ENCODE peak calls at places on chromosomes 16 and 17, in eight cellular contexts. One of them, this sample, is unnamed. For H3K4me1, the result is how much of the 10 kb centered on the place peaks cover.

GRCh38 chr17:39969375-39969774 is 6.6 kb downstream of the GSDMA start:
- DNase-seq in breast epithelium: no peak
- DNase-seq in body of pancreas: no peak
- DNase-seq in aorta: no peak
- DNase-seq in pancreas: no peak
- DNase-seq in esophagus squamous epithelium: no peak
- DNase-seq in A673: no peak
- DNase-seq in neuronal stem cell: no peak
- DNase-seq in this sample: no peak

GRCh38 chr16:55632259-55632658 is 23.5 kb upstream of the SLC6A2 start:
- DNase-seq in breast epithelium: no peak
- DNase-seq in A673: no peak
- DNase-seq in body of pancreas: no peak
- DNase-seq in neuronal stem cell: no peak
- DNase-seq in aorta: no peak
- DNase-seq in esophagus squamous epithelium: no peak
- DNase-seq in pancreas: no peak
- DNase-seq in this sample: no peak

GRCh38 chr16:10080031-10080772 is 102.0 kb downstream of the GRIN2A start:
- DNase-seq in esophagus squamous epithelium: no peak
- DNase-seq in breast epithelium: peak
- DNase-seq in body of pancreas: peak
- DNase-seq in aorta: peak
- DNase-seq in pancreas: peak
- DNase-seq in A673: peak
- DNase-seq in neuronal stem cell: no peak
- DNase-seq in this sample: no peak

GRCh38 chr16:66481943-66482390 is 54.9 kb downstream of the BEAN1 start:
- DNase-seq in aorta: no peak
- DNase-seq in breast epithelium: peak
- DNase-seq in pancreas: no peak
- DNase-seq in body of pancreas: no peak
- DNase-seq in esophagus squamous epithelium: no peak
- DNase-seq in neuronal stem cell: no peak
- DNase-seq in A673: no peak
- DNase-seq in this sample: no peak

GRCh38 chr17:79127534-79128135 is 53.0 kb downstream of the ENGASE start:
- DNase-seq in A673: no peak
- DNase-seq in body of pancreas: no peak
- DNase-seq in esophagus squamous epithelium: no peak
- DNase-seq in pancreas: no peak
- DNase-seq in breast epithelium: no peak
- DNase-seq in aorta: no peak
- DNase-seq in neuronal stem cell: no peak
- DNase-seq in this sample: no peak

GRCh38 chr16:73365010-73365409 is 317.1 kb upstream of the ZFHX3 start:
- DNase-seq in breast epithelium: no peak
- DNase-seq in esophagus squamous epithelium: no peak
- DNase-seq in pancreas: peak
- DNase-seq in A673: peak
- DNase-seq in neuronal stem cell: no peak
- DNase-seq in body of pancreas: peak
- DNase-seq in aorta: no peak
- DNase-seq in this sample: no peak

GRCh38 chr17:37088459-37088858 is 139.7 kb downstream of the AATF start:
- DNase-seq in A673: no peak
- DNase-seq in esophagus squamous epithelium: no peak
- DNase-seq in aorta: no peak
- DNase-seq in pancreas: no peak
- DNase-seq in body of pancreas: no peak
- DNase-seq in breast epithelium: no peak
- DNase-seq in neuronal stem cell: no peak
- DNase-seq in this sample: no peak

GRCh38 chr16:87924937-87925670 is 11.2 kb downstream of the CA5A start:
- DNase-seq in esophagus squamous epithelium: no peak
- DNase-seq in aorta: no peak
- DNase-seq in A673: peak
- DNase-seq in pancreas: no peak
- DNase-seq in body of pancreas: peak
- DNase-seq in neuronal stem cell: no peak
- DNase-seq in breast epithelium: peak
- DNase-seq in this sample: peak

GRCh38 chr16:1317479-1318267 is 8.2 kb downstream of the UBE2I start:
- DNase-seq in A673: no peak
- DNase-seq in pancreas: no peak
- DNase-seq in breast epithelium: no peak
- DNase-seq in neuronal stem cell: no peak
- DNase-seq in aorta: no peak
- DNase-seq in esophagus squamous epithelium: no peak
- DNase-seq in body of pancreas: no peak
- DNase-seq in this sample: no peak

GRCh38 chr16:6864670-6865069 is 468.0 kb upstream of the RBFOX1 start:
- DNase-seq in esophagus squamous epithelium: no peak
- DNase-seq in aorta: no peak
- DNase-seq in breast epithelium: no peak
- DNase-seq in A673: no peak
- DNase-seq in pancreas: no peak
- DNase-seq in neuronal stem cell: no peak
- DNase-seq in body of pancreas: no peak
- DNase-seq in this sample: no peak

GRCh38 chr16:9125658-9126492 is 34.4 kb downstream of the HAPSTR1 start:
- DNase-seq in body of pancreas: no peak
- DNase-seq in A673: no peak
- DNase-seq in breast epithelium: no peak
- DNase-seq in esophagus squamous epithelium: no peak
- DNase-seq in pancreas: no peak
- DNase-seq in aorta: no peak
- DNase-seq in neuronal stem cell: no peak
- DNase-seq in this sample: no peak

GRCh38 chr17:81509687-81510523 is 2.7 kb downstream of the ACTG1 start:
- DNase-seq in pancreas: no peak
- DNase-seq in esophagus squamous epithelium: no peak
- DNase-seq in A673: no peak
- DNase-seq in breast epithelium: no peak
- DNase-seq in neuronal stem cell: no peak
- DNase-seq in body of pancreas: no peak
- DNase-seq in aorta: no peak
- DNase-seq in this sample: no peak

GRCh38 chr16:66927012-66927436 is 1.7 kb upstream of the RRAD start:
- DNase-seq in neuronal stem cell: no peak
- DNase-seq in esophagus squamous epithelium: no peak
- DNase-seq in breast epithelium: no peak
- DNase-seq in A673: no peak
- DNase-seq in aorta: peak
- DNase-seq in body of pancreas: no peak
- DNase-seq in pancreas: no peak
- DNase-seq in this sample: peak

GRCh38 chr16:84599528-84600202 is 18.2 kb downstream of the COTL1 start:
- DNase-seq in A673: peak
- DNase-seq in body of pancreas: peak
- DNase-seq in breast epithelium: no peak
- DNase-seq in neuronal stem cell: peak
- DNase-seq in pancreas: no peak
- DNase-seq in esophagus squamous epithelium: no peak
- DNase-seq in aorta: peak
- DNase-seq in this sample: peak

GRCh38 chr16:52976539-52977167 is 76.0 kb downstream of the CHD9NB start:
- DNase-seq in neuronal stem cell: no peak
- DNase-seq in aorta: no peak
- DNase-seq in esophagus squamous epithelium: no peak
- DNase-seq in body of pancreas: no peak
- DNase-seq in pancreas: no peak
- DNase-seq in breast epithelium: no peak
- DNase-seq in A673: peak
- DNase-seq in this sample: no peak

GRCh38 chr17:49734666-49735490 is 27.1 kb upstream of the SLC35B1 start:
- DNase-seq in aorta: no peak
- DNase-seq in pancreas: no peak
- DNase-seq in breast epithelium: no peak
- DNase-seq in A673: no peak
- DNase-seq in esophagus squamous epithelium: no peak
- DNase-seq in neuronal stem cell: no peak
- DNase-seq in body of pancreas: no peak
- DNase-seq in this sample: no peak

GRCh38 chr17:42743595-42744282 is 1.1 kb downstream of the EZH1 start:
- DNase-seq in esophagus squamous epithelium: no peak
- DNase-seq in A673: peak
- DNase-seq in body of pancreas: no peak
- DNase-seq in breast epithelium: no peak
- DNase-seq in aorta: no peak
- DNase-seq in neuronal stem cell: no peak
- DNase-seq in pancreas: no peak
- DNase-seq in this sample: no peak

GRCh38 chr17:81995463-81996231 is 18.2 kb downstream of the ASPSCR1 start:
- DNase-seq in pancreas: no peak
- DNase-seq in breast epithelium: no peak
- DNase-seq in A673: no peak
- DNase-seq in esophagus squamous epithelium: no peak
- DNase-seq in aorta: peak
- DNase-seq in neuronal stem cell: no peak
- DNase-seq in body of pancreas: no peak
- DNase-seq in this sample: peak

GRCh38 chr17:82429824-82430223 is 11.4 kb upstream of the OGFOD3 start:
- DNase-seq in breast epithelium: no peak
- DNase-seq in neuronal stem cell: no peak
- DNase-seq in aorta: no peak
- DNase-seq in esophagus squamous epithelium: no peak
- DNase-seq in pancreas: no peak
- DNase-seq in A673: no peak
- DNase-seq in body of pancreas: no peak
- DNase-seq in this sample: peak

GRCh38 chr17:48558057-48558456 is 13.1 kb upstream of the HOXB2 start:
- DNase-seq in esophagus squamous epithelium: no peak
- DNase-seq in pancreas: peak
- DNase-seq in breast epithelium: no peak
- DNase-seq in body of pancreas: no peak
- DNase-seq in aorta: no peak
- DNase-seq in neuronal stem cell: no peak
- DNase-seq in A673: no peak
- DNase-seq in this sample: no peak
- H3K4me1 ChIP-seq in esophagus squamous epithelium: under half
- H3K4me1 ChIP-seq in pancreas: under half
- H3K4me1 ChIP-seq in breast epithelium: under half
- H3K4me1 ChIP-seq in body of pancreas: under half
- H3K4me1 ChIP-seq in aorta: under half
- H3K4me1 ChIP-seq in neuronal stem cell: under half
- H3K4me1 ChIP-seq in A673: half or more
- H3K4me1 ChIP-seq in this sample: under half

DNA sequence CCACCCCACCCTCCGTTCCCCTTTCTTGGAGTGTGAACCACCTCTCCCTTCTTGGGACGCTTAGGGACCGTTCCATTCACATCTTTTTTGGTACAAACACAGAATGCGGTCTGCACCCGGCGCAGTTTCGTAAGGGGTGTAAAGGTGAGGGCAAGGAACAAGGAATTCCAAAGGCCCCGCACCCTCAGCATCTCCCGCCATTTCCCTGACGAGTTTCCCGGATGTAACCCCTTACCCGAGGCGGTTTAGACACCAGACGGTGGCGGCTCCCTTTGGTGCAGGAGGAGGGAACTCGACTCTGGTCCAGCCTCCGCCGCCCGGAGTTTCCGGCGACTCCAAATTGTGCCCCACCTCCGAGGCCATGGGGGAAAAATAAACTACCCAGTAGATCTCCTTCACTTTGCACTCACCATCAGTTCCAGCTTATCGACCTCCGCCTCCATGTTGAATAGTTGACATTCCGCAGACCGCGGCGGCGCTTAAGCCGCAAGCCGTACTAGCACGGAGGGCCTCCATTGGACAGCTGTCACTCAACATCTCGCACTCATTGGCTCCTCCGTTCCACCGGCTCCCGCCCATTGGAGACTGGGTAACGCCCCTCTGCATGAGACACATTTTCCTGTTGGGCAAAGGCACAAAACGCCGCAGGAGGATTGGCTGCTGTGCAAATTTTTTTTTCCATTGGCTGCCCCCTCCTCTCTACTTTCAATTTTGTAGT is at the start of gene SKA2:
- DNase-seq in neuronal stem cell: peak
- DNase-seq in aorta: peak
- DNase-seq in A673: no peak
- DNase-seq in body of pancreas: peak
- DNase-seq in esophagus squamous epithelium: peak
- DNase-seq in pancreas: peak
- DNase-seq in breast epithelium: peak
- DNase-seq in this sample: peak
- H3K4me1 ChIP-seq in neuronal stem cell: under half
- H3K4me1 ChIP-seq in aorta: under half
- H3K4me1 ChIP-seq in A673: under half
- H3K4me1 ChIP-seq in body of pancreas: under half
- H3K4me1 ChIP-seq in esophagus squamous epithelium: under half
- H3K4me1 ChIP-seq in pancreas: under half
- H3K4me1 ChIP-seq in breast epithelium: under half
- H3K4me1 ChIP-seq in this sample: under half

GRCh38 chr17:73320601-73321264 is 8.9 kb upstream of the CDC42EP4 start:
- DNase-seq in aorta: no peak
- DNase-seq in breast epithelium: no peak
- DNase-seq in neuronal stem cell: no peak
- DNase-seq in esophagus squamous epithelium: no peak
- DNase-seq in body of pancreas: no peak
- DNase-seq in A673: no peak
- DNase-seq in pancreas: no peak
- DNase-seq in this sample: no peak
- H3K4me1 ChIP-seq in aorta: under half
- H3K4me1 ChIP-seq in breast epithelium: under half
- H3K4me1 ChIP-seq in neuronal stem cell: under half
- H3K4me1 ChIP-seq in esophagus squamous epithelium: under half
- H3K4me1 ChIP-seq in body of pancreas: under half
- H3K4me1 ChIP-seq in A673: under half
- H3K4me1 ChIP-seq in pancreas: under half
- H3K4me1 ChIP-seq in this sample: under half

GRCh38 chr17:77445030-77445907 is 304.5 kb downstream of the SEC14L1 start:
- DNase-seq in aorta: peak
- DNase-seq in A673: no peak
- DNase-seq in breast epithelium: no peak
- DNase-seq in esophagus squamous epithelium: no peak
- DNase-seq in body of pancreas: no peak
- DNase-seq in pancreas: no peak
- DNase-seq in neuronal stem cell: no peak
- DNase-seq in this sample: peak

GRCh38 chr17:77445908-77446535 is 305.3 kb downstream of the SEC14L1 start:
- DNase-seq in pancreas: no peak
- DNase-seq in esophagus squamous epithelium: no peak
- DNase-seq in breast epithelium: no peak
- DNase-seq in body of pancreas: no peak
- DNase-seq in aorta: peak
- DNase-seq in neuronal stem cell: no peak
- DNase-seq in A673: no peak
- DNase-seq in this sample: peak

GRCh38 chr17:77443743-77444260 is 303.0 kb downstream of the SEC14L1 start:
- DNase-seq in aorta: no peak
- DNase-seq in esophagus squamous epithelium: no peak
- DNase-seq in pancreas: no peak
- DNase-seq in neuronal stem cell: no peak
- DNase-seq in A673: no peak
- DNase-seq in body of pancreas: no peak
- DNase-seq in breast epithelium: no peak
- DNase-seq in this sample: no peak

GRCh38 chr17:77442976-77443742 is 302.4 kb downstream of the SEC14L1 start:
- DNase-seq in esophagus squamous epithelium: no peak
- DNase-seq in neuronal stem cell: no peak
- DNase-seq in breast epithelium: no peak
- DNase-seq in aorta: no peak
- DNase-seq in A673: no peak
- DNase-seq in pancreas: no peak
- DNase-seq in body of pancreas: no peak
- DNase-seq in this sample: peak

GRCh38 chr17:77444653-77445029 is 303.9 kb downstream of the SEC14L1 start:
- DNase-seq in aorta: no peak
- DNase-seq in body of pancreas: no peak
- DNase-seq in esophagus squamous epithelium: no peak
- DNase-seq in breast epithelium: no peak
- DNase-seq in A673: no peak
- DNase-seq in neuronal stem cell: no peak
- DNase-seq in pancreas: no peak
- DNase-seq in this sample: no peak
- H3K4me1 ChIP-seq in aorta: under half
- H3K4me1 ChIP-seq in body of pancreas: under half
- H3K4me1 ChIP-seq in esophagus squamous epithelium: half or more
- H3K4me1 ChIP-seq in breast epithelium: under half
- H3K4me1 ChIP-seq in A673: under half
- H3K4me1 ChIP-seq in neuronal stem cell: under half
- H3K4me1 ChIP-seq in pancreas: under half
- H3K4me1 ChIP-seq in this sample: half or more

This sample was measured in left lung.